ENCODE peak calls at places on chromosomes 1 and 21, in five cellular contexts. Y, R, N, G and B are unnamed samples.

GRCh38 chr1:212485895-212486590 is 53.3 kb downstream of the NENF start:
- DNase-seq in G (no peak), Y (peak), R (no peak), N (peak), B (peak)

GRCh38 chr1:235399661-235400060 is 32.4 kb downstream of the TBCE start:
- DNase-seq in R (no peak), N (no peak), G (no peak), Y (no peak), B (no peak)

GRCh38 chr1:7988576-7988975 is 27.1 kb downstream of the PARK7 start:
- DNase-seq in G (no peak), R (peak), Y (no peak), N (no peak), B (no peak)

GRCh38 chr1:29706936-29707335 is 470.6 kb downstream of the PTPRU start:
- DNase-seq in N (peak), R (peak), G (no peak), Y (peak), B (peak)

GRCh38 chr1:152018537-152018936 is 18.3 kb downstream of the S100A11 start:
- DNase-seq in N (no peak), G (no peak), R (no peak), Y (no peak), B (peak)

GRCh38 chr1:160671603-160672002 is 24.8 kb upstream of the SLAMF1 start:
- DNase-seq in R (no peak), N (no peak), G (no peak), Y (no peak), B (no peak)

GRCh38 chr21:35352787-35353186 is 303.7 kb upstream of the RUNX1 start:
- DNase-seq in N (no peak), G (no peak), R (no peak), Y (no peak), B (no peak)

GRCh38 chr1:39901486-39902120 is at the start of gene MYCL:
- DNase-seq in R (peak), Y (peak), G (peak), N (peak), B (peak)

GRCh38 chr1:54016343-54017282 is 1.4 kb downstream of the LDLRAD1 start:
- DNase-seq in G (no peak), Y (peak), R (no peak), N (no peak), B (no peak)

GRCh38 chr1:161885013-161885412 is 118.9 kb downstream of the ATF6 start:
- DNase-seq in Y (peak), N (no peak), G (no peak), R (no peak), B (no peak)

GRCh38 chr21:33858672-33859372 is 56.8 kb downstream of the ATP5PO start:
- DNase-seq in G (no peak), R (no peak), Y (no peak), N (no peak), B (no peak)

GRCh38 chr1:151908228-151908691 is 1.1 kb downstream of the THEM4 start:
- DNase-seq in R (no peak), Y (no peak), N (no peak), G (no peak), B (peak)

GRCh38 chr1:89842547-89843278 is 21.9 kb downstream of the LRRC8D start:
- DNase-seq in Y (peak), G (no peak), R (no peak), N (no peak), B (no peak)

GRCh38 chr1:42978317-42979036 is 19.8 kb upstream of the SLC2A1 start:
- DNase-seq in G (no peak), Y (peak), R (no peak), N (no peak), B (no peak)

GRCh38 chr1:31297273-31298247 is 728 bp downstream of the ZCCHC17 start:
- DNase-seq in Y (peak), G (no peak), N (no peak), R (no peak), B (no peak)

GRCh38 chr21:23016617-23017016 is 2018.4 kb downstream of the NCAM2 start:
- DNase-seq in N (no peak), R (no peak), Y (no peak), G (no peak), B (peak)

GRCh38 chr1:50526431-50526830 is 103.2 kb upstream of the DMRTA2 start:
- DNase-seq in N (no peak), Y (no peak), G (no peak), R (no peak), B (no peak)

GRCh38 chr1:228399531-228400236 is 7.0 kb downstream of the TRIM11 start:
- DNase-seq in Y (no peak), R (no peak), N (no peak), G (no peak), B (no peak)

GRCh38 chr1:97630968-97631367 is 289.9 kb downstream of the DPYD start:
- DNase-seq in Y (peak), N (no peak), R (no peak), G (peak), B (no peak)

GRCh38 chr1:37020653-37021277 is 13.6 kb downstream of the GRIK3 start:
- DNase-seq in Y (no peak), N (peak), G (no peak), R (peak), B (peak)

DNA sequence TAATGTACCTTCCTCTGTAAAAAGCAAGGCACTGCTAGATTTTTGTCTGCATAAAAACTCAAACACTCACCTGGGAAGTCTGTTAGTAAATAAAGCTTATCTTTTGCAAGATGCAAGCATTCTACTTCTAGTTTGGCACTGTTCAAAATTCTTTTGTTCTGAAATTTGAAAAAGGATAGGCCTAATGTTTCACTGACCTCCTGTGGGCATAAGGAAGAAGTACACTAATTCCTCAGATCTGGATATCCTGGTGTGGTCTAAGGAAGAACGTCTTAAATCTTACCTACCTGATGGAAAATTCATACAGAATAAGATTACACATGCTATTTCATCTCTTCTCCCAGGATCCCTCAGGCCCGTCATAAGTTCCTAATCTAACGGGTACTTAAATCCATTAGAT is 93.5 kb upstream of the CAMK1G start:
- DNase-seq in N (no peak), G (no peak), R (no peak), Y (peak), B (no peak)
- TF ChIP-seq CTCF in N (peak), G (no peak), R (no peak), Y (peak), B (peak)

DNA sequence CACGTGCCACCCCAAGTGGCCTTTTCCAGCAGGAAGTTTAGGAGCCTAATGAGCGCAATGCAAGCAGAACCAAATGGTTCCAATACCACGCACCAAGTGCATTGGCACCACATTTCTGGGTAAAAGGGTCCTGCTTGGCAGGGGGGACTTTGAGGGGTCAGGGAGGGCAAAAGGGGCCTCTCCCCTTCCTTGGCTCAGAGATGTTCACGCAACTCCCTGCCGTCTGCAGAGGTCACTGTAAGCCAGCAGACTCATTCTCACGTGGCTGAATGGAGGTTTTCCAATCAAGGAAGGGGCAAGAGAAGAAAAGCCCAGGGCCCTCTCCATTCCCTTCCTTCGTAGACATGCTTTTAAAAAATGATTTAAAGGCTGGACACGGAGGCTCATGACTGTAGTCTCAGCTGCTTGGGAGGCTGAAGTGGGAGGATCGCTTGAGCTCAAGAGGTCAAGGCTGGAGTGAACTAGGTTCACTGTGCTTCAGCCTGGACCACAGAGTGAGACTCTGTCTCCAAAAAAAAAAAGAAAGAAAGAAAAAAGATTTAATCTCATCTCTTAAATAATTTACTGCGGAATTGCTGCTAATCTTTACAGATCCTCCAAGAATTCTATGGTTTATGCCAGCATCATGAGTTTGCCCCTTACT is 80.3 kb downstream of the RUNX3 start:
- DNase-seq in N (no peak), Y (no peak), G (no peak), R (peak), B (no peak)
- TF ChIP-seq CTCF in N (peak), Y (peak), G (peak), R (peak), B (no peak)

GRCh38 chr21:26170471-26171309 is at the start of gene APP:
- DNase-seq in Y (peak), N (peak), R (peak), G (peak), B (peak)

GRCh38 chr21:26171310-26172100 is 935 bp upstream of the APP start:
- DNase-seq in G (no peak), R (no peak), Y (no peak), N (no peak), B (peak)

GRCh38 chr21:26167593-26167992 is 3.0 kb downstream of the APP start:
- DNase-seq in R (no peak), N (no peak), Y (no peak), G (no peak), B (no peak)

GRCh38 chr21:26169061-26169610 is 1.4 kb downstream of the APP start:
- DNase-seq in Y (peak), N (peak), R (peak), G (peak), B (peak)

DNA sequence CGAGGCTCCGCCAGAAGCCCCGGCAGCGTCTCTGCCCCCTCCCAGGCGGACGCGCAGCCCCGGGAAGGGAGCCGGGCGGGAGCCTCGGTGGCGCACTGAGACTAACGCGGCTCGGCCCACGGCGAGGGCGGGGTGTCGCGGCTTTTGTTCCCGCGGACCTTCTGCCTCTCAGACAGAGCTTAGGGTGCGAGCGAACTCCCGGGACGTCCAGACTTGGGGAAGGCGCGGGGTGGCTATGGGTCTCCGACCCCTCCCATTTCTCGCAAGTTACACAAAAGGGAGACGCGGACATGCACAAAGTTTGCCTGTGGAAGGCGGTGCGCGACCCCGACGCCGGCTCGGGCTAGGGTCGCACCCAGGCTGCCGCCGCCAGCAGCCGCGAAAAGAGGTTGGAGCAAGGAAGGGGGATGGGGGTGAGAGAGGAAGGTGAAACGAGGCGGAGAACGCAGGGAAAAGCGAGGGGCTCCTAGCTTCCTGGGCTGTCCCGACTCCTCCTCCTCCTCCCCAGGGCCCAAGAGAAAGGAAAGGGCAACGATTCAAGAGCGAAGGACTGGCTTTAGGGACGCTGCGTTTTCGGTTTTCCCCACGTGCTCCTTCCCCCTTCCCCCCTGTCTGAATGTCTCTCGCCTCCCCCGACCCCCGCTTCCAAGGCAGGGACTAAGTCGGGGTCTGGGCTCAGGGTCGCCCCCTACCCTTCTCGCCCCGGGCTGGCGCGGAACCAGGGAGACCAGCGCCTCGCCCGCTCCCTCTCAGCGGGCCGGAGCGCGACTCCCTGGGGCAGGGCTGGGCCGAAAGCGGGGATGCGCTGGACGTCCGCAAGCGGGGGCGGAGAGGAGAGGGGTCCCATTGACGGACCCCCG is 729 bp downstream of the APP start:
- DNase-seq in N (peak), Y (peak), R (peak), G (peak), B (peak)
- TF ChIP-seq CTCF in N (no peak), Y (no peak), R (no peak), G (no peak), B (no peak)

GRCh38 chr1:223708001-223708359 is 4.4 kb upstream of the CAPN2 start:
- DNase-seq in R (no peak), G (no peak), Y (no peak), N (no peak), B (no peak)
- TF ChIP-seq CTCF in R (no peak), G (peak), Y (peak), N (peak), B (no peak)

GRCh38 chr1:229631966-229632365 is 5.9 kb downstream of the URB2 start:
- DNase-seq in R (no peak), N (no peak), G (no peak), Y (no peak), B (no peak)
- TF ChIP-seq CTCF in R (no peak), N (no peak), G (no peak), Y (no peak), B (no peak)

GRCh38 chr1:6408023-6408422 is 11.7 kb downstream of the HES2 start:
- DNase-seq in N (no peak), G (no peak), R (no peak), Y (no peak), B (no peak)

GRCh38 chr1:6409733-6410132 is 10.0 kb downstream of the HES2 start:
- DNase-seq in Y (no peak), G (no peak), N (no peak), R (no peak), B (no peak)

GRCh38 chr1:6412896-6413295 is 6.8 kb downstream of the HES2 start:
- DNase-seq in G (no peak), Y (no peak), N (no peak), R (no peak), B (no peak)

GRCh38 chr1:6410248-6410893 is 9.3 kb downstream of the HES2 start:
- DNase-seq in R (no peak), G (no peak), Y (no peak), N (no peak), B (no peak)

DNA sequence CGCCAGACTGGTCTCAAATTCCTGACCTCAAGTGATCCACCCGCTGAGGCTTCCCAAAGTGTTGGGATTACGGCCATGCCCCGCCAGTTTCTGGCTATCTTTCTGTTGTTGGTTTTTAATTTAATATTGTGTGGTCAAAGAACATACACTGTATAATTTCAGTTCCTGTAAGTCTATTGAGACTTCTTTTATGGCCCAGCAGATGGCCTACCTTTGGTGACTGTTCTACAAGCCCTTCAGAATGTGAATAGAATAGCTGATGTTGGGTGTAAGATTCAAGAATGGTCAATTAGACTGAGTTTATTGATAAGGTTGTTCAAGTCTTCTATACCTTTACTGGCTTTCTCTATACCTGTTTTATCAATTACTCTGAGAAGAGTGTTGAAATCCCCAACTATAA is 10.7 kb downstream of the HES2 start:
- DNase-seq in G (no peak), R (no peak), N (no peak), Y (no peak), B (no peak)
- TF ChIP-seq CTCF in G (no peak), R (no peak), N (no peak), Y (no peak), B (no peak)

DNA sequence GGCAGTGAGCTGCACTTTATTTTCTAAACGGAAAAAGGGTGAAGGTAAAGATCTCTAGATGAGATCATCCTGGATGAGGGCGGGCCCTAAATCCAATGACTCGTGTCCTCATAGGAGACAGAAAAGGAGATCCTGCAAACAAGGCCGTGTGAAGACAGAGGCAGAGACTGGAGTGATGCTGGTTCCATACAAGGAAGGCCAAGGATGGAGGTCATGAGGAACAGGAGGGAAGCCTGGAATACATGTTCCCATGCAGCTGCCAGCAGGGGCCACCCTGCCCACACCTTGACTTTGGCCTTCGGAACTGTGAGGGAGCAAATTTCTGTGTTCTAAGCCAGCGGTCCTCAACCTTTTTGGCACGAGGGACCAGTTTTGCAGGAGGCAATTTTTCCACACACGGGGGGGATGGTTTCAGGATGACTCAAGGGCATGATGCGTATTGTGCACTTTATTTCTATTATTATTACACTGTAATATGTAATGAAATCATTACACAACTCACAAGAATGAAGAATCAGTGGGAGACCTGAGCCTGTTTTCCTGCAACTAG is 94.3 kb downstream of the PSMG1 start:
- DNase-seq in N (no peak), G (no peak), Y (peak), R (no peak), B (no peak)
- TF ChIP-seq CTCF in N (no peak), G (peak), Y (peak), R (no peak), B (no peak)

GRCh38 chr21:39204134-39204533 is 20.9 kb upstream of the PSMG1 start:
- DNase-seq in G (no peak), Y (no peak), N (no peak), R (no peak), B (no peak)
- TF ChIP-seq CTCF in G (peak), Y (peak), N (peak), R (no peak), B (no peak)